ENCODE peak calls at places on chromosomes 1 and 21, in ten cellular contexts. One of them, this sample, is unnamed.
A peak's percentile ranks its signal among the peaks of the same experiment; 100 is the strongest.

GRCh38 chr1:225990705-225991464 is 8.3 kb downstream of the SDE2 start:
- DNase-seq in H1: no peak
- DNase-seq in suprapubic skin: no peak
- DNase-seq in spleen: no peak
- DNase-seq in GM12892: no peak
- DNase-seq in K562: no peak
- DNase-seq in prostate gland: no peak
- DNase-seq in stomach: no peak
- DNase-seq in HCT116: no peak
- DNase-seq in transverse colon: no peak
- DNase-seq in this sample: no peak

GRCh38 chr1:35756064-35756463 is 13.7 kb downstream of the CLSPN start:
- DNase-seq in prostate gland: no peak
- DNase-seq in HCT116: no peak
- DNase-seq in stomach: no peak
- DNase-seq in spleen: no peak
- DNase-seq in K562: no peak
- DNase-seq in transverse colon: no peak
- DNase-seq in GM12892: no peak
- DNase-seq in suprapubic skin: no peak
- DNase-seq in H1: no peak
- DNase-seq in this sample: no peak

GRCh38 chr1:121519042-121519755 is 334.4 kb downstream of the SRGAP2C start:
- DNase-seq in stomach: peak; percentile 59
- DNase-seq in transverse colon: peak; percentile 58
- DNase-seq in GM12892: no peak
- DNase-seq in spleen: peak; percentile 96
- DNase-seq in K562: peak; percentile 17
- DNase-seq in suprapubic skin: peak; percentile 78
- DNase-seq in H1: peak; percentile 88
- DNase-seq in HCT116: peak; percentile 26
- DNase-seq in prostate gland: no peak
- DNase-seq in this sample: no peak

GRCh38 chr1:176122282-176122681 is 84.8 kb downstream of the COP1 start:
- DNase-seq in prostate gland: no peak
- DNase-seq in K562: no peak
- DNase-seq in H1: no peak
- DNase-seq in stomach: no peak
- DNase-seq in HCT116: no peak
- DNase-seq in transverse colon: no peak
- DNase-seq in GM12892: no peak
- DNase-seq in suprapubic skin: no peak
- DNase-seq in spleen: no peak
- DNase-seq in this sample: no peak

GRCh38 chr1:103516693-103517092 is 8.8 kb upstream of the RNPC3 start:
- DNase-seq in stomach: no peak
- DNase-seq in transverse colon: no peak
- DNase-seq in GM12892: no peak
- DNase-seq in H1: no peak
- DNase-seq in suprapubic skin: no peak
- DNase-seq in K562: no peak
- DNase-seq in HCT116: no peak
- DNase-seq in prostate gland: no peak
- DNase-seq in spleen: no peak
- DNase-seq in this sample: no peak

GRCh38 chr1:52403566-52404115 is 582 bp downstream of the ORC1 start:
- DNase-seq in GM12892: peak; percentile 41
- DNase-seq in spleen: no peak
- DNase-seq in HCT116: peak; percentile 55
- DNase-seq in suprapubic skin: no peak
- DNase-seq in prostate gland: no peak
- DNase-seq in stomach: no peak
- DNase-seq in H1: no peak
- DNase-seq in transverse colon: peak; percentile 42
- DNase-seq in K562: peak; percentile 86
- DNase-seq in this sample: peak; percentile 36

GRCh38 chr21:32389337-32390015 is 3.3 kb downstream of the URB1 start:
- DNase-seq in prostate gland: no peak
- DNase-seq in transverse colon: no peak
- DNase-seq in GM12892: no peak
- DNase-seq in H1: no peak
- DNase-seq in HCT116: no peak
- DNase-seq in stomach: no peak
- DNase-seq in K562: no peak
- DNase-seq in spleen: peak; percentile 29
- DNase-seq in suprapubic skin: no peak
- DNase-seq in this sample: no peak

GRCh38 chr1:162222019-162222418 is 152.5 kb downstream of the NOS1AP start:
- DNase-seq in prostate gland: no peak
- DNase-seq in H1: no peak
- DNase-seq in spleen: no peak
- DNase-seq in transverse colon: no peak
- DNase-seq in stomach: no peak
- DNase-seq in GM12892: no peak
- DNase-seq in HCT116: no peak
- DNase-seq in K562: no peak
- DNase-seq in suprapubic skin: no peak
- DNase-seq in this sample: no peak

GRCh38 chr1:29457496-29458368 is 221.4 kb downstream of the PTPRU start:
- DNase-seq in transverse colon: no peak
- DNase-seq in stomach: no peak
- DNase-seq in prostate gland: no peak
- DNase-seq in spleen: peak; percentile 47
- DNase-seq in GM12892: no peak
- DNase-seq in H1: no peak
- DNase-seq in HCT116: no peak
- DNase-seq in suprapubic skin: peak; percentile 35
- DNase-seq in K562: no peak
- DNase-seq in this sample: no peak

GRCh38 chr21:39637971-39638628 is 25.4 kb downstream of the B3GALT5 start:
- DNase-seq in GM12892: no peak
- DNase-seq in stomach: no peak
- DNase-seq in spleen: no peak
- DNase-seq in transverse colon: peak; percentile 38
- DNase-seq in prostate gland: no peak
- DNase-seq in H1: no peak
- DNase-seq in HCT116: no peak
- DNase-seq in K562: no peak
- DNase-seq in suprapubic skin: no peak
- DNase-seq in this sample: no peak

GRCh38 chr1:103187673-103188072 is 79.4 kb upstream of the COL11A1 start:
- DNase-seq in GM12892: no peak
- DNase-seq in prostate gland: no peak
- DNase-seq in suprapubic skin: no peak
- DNase-seq in stomach: no peak
- DNase-seq in H1: no peak
- DNase-seq in transverse colon: no peak
- DNase-seq in HCT116: no peak
- DNase-seq in K562: no peak
- DNase-seq in spleen: no peak
- DNase-seq in this sample: no peak

GRCh38 chr1:160777486-160778089 is 18.4 kb upstream of the LY9 start:
- DNase-seq in transverse colon: peak; percentile 49
- DNase-seq in K562: peak; percentile 50
- DNase-seq in stomach: peak; percentile 68
- DNase-seq in H1: peak; percentile 70
- DNase-seq in prostate gland: peak; percentile 27
- DNase-seq in spleen: no peak
- DNase-seq in HCT116: peak; percentile 29
- DNase-seq in GM12892: no peak
- DNase-seq in suprapubic skin: no peak
- DNase-seq in this sample: no peak

GRCh38 chr1:243917177-243917862 is 67.3 kb upstream of the AKT3 start:
- DNase-seq in spleen: peak; percentile 74
- DNase-seq in K562: no peak
- DNase-seq in H1: peak; percentile 74
- DNase-seq in transverse colon: peak; percentile 15
- DNase-seq in GM12892: peak; percentile 24
- DNase-seq in suprapubic skin: no peak
- DNase-seq in HCT116: no peak
- DNase-seq in stomach: no peak
- DNase-seq in prostate gland: peak; percentile 11
- DNase-seq in this sample: no peak

GRCh38 chr1:204150702-204151561 is 912 bp downstream of the ETNK2 start:
- DNase-seq in stomach: no peak
- DNase-seq in spleen: no peak
- DNase-seq in H1: peak; percentile 79
- DNase-seq in suprapubic skin: no peak
- DNase-seq in HCT116: no peak
- DNase-seq in prostate gland: peak; percentile 27
- DNase-seq in transverse colon: no peak
- DNase-seq in GM12892: no peak
- DNase-seq in K562: no peak
- DNase-seq in this sample: no peak

GRCh38 chr1:153946622-153947246 is at the start of gene DENND4B:
- DNase-seq in transverse colon: peak; percentile 86
- DNase-seq in K562: peak; percentile 96
- DNase-seq in stomach: peak; percentile 84
- DNase-seq in GM12892: peak; percentile 99
- DNase-seq in prostate gland: peak; percentile 71
- DNase-seq in suprapubic skin: peak; percentile 89
- DNase-seq in spleen: peak; percentile 96
- DNase-seq in H1: peak; percentile 93
- DNase-seq in HCT116: no peak
- DNase-seq in this sample: peak; percentile 97
- TF ChIP-seq POLR2A in transverse colon: no peak
- TF ChIP-seq POLR2A in K562: peak; percentile 41
- TF ChIP-seq POLR2A in stomach: no peak
- TF ChIP-seq POLR2A in GM12892: peak; percentile 38
- TF ChIP-seq POLR2A in prostate gland: no peak
- TF ChIP-seq POLR2A in suprapubic skin: no peak
- TF ChIP-seq POLR2A in spleen: no peak
- TF ChIP-seq POLR2A in H1: no peak
- TF ChIP-seq POLR2A in HCT116: no peak
- TF ChIP-seq POLR2A in this sample: no peak

DNA sequence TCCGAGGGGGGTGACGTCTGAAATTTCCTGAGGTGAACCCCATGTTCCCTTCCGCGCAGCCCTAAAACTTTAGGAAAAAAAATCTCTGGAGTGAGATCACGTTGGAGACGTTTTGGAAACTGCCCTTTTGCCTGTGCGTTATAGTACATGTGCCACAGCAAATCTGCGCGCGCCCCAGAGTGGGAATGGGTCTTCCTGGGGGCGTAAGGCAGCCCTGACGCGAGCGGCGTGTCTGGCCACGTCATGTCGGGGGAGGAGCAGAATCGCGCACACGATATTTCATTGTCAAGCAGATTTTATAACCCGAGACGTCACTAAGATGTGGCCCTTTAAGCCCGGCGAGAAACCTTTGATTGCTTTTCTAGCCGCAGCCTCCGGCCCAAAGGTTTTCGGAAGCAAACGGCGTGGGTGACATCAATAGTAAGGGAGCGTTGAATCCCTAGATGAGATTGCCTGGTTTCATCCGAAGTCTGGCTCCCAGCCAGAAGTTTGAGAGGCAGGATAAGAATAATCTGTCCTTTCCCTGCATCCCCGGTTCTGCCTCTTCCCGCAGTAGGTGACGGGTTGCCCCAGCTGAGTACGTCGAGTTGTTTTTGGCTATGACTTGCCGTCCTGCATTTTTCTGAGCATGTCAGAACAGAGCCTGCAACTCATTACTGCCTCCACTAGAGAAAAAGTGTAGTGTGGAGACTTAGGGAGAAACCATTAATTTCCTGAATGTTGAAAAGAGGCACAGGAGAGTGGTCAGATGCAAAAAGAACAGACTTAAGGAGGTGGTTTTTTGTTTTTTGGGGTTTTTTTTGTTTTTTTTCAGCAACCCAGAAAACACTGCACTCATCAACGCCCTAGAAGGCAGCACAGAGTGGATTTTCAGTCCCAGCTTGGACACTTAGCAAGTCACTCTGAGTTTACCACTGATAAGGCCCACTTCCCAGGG is 800 bp upstream of the PMVK start:
- DNase-seq in spleen: peak; percentile 96
- DNase-seq in H1: peak; percentile 89
- DNase-seq in stomach: peak; percentile 91
- DNase-seq in K562: peak; percentile 91
- DNase-seq in prostate gland: peak; percentile 87
- DNase-seq in GM12892: peak; percentile 72
- DNase-seq in HCT116: peak; percentile 93
- DNase-seq in suprapubic skin: peak; percentile 97
- DNase-seq in transverse colon: peak; percentile 92
- DNase-seq in this sample: peak; percentile 66
- TF ChIP-seq POLR2AphosphoS5 in spleen: peak; percentile 68
- TF ChIP-seq POLR2AphosphoS5 in H1: peak; percentile 62
- TF ChIP-seq POLR2AphosphoS5 in stomach: no peak
- TF ChIP-seq POLR2AphosphoS5 in K562: no peak
- TF ChIP-seq POLR2AphosphoS5 in prostate gland: peak; percentile 77
- TF ChIP-seq POLR2AphosphoS5 in GM12892: peak; percentile 45
- TF ChIP-seq POLR2AphosphoS5 in HCT116: peak; percentile 82
- TF ChIP-seq POLR2AphosphoS5 in suprapubic skin: no peak
- TF ChIP-seq POLR2AphosphoS5 in transverse colon: peak; percentile 76
- TF ChIP-seq POLR2AphosphoS5 in this sample: no peak

DNA sequence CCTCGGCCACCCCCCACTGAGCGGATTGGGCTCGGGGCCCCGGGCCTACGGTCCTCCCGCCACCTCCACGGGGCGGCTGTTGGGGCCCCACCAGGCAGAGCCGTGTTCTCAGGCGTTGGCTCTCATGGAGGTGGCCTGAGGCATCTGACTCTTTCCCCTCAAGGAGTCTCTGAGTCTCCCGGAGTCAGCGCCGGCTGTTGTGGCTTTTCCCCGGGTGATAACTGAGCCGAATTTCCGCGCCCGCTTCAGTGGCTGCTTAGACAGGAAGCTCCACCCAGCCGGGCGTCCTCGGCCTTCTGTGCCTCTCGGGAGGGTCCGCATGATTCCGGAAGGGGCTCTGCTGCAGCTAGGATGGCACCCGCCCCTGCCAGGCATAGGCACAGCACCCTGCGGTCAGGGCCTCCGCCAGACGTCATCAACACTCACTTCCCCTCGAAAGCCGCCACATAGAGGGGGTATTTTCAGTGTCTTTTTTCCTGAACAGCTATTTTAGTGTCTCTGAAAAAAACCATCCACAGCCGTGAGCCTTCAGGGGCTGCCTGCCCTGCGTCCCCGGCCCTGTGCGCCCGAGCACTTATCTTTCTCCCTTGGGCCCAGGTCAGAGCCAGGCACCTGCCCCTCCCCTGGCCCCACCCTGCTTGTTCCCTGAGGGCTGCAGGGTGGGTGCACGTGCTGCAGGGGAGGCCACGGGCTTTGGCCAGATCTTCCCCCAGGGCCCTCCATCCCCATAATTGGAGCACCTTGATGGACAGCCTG is 72.9 kb downstream of the SKI start:
- DNase-seq in H1: no peak
- DNase-seq in transverse colon: peak; percentile 86
- DNase-seq in suprapubic skin: peak; percentile 94
- DNase-seq in stomach: peak; percentile 74
- DNase-seq in K562: no peak
- DNase-seq in prostate gland: no peak
- DNase-seq in GM12892: peak; percentile 86
- DNase-seq in spleen: peak; percentile 98
- DNase-seq in HCT116: no peak
- DNase-seq in this sample: peak; percentile 83
- TF ChIP-seq POLR2A in H1: no peak
- TF ChIP-seq POLR2A in transverse colon: peak; percentile 37
- TF ChIP-seq POLR2A in suprapubic skin: no peak
- TF ChIP-seq POLR2A in stomach: no peak
- TF ChIP-seq POLR2A in K562: no peak
- TF ChIP-seq POLR2A in prostate gland: no peak
- TF ChIP-seq POLR2A in GM12892: no peak
- TF ChIP-seq POLR2A in spleen: no peak
- TF ChIP-seq POLR2A in HCT116: no peak
- TF ChIP-seq POLR2A in this sample: no peak

GRCh38 chr1:150974580-150975478 is at the start of gene CERS2:
- DNase-seq in stomach: peak; percentile 87
- DNase-seq in H1: peak; percentile 77
- DNase-seq in HCT116: no peak
- DNase-seq in spleen: peak; percentile 97
- DNase-seq in suprapubic skin: peak; percentile 91
- DNase-seq in prostate gland: peak; percentile 77
- DNase-seq in K562: peak; percentile 87
- DNase-seq in GM12892: peak; percentile 72
- DNase-seq in transverse colon: peak; percentile 88
- DNase-seq in this sample: peak; percentile 75
- TF ChIP-seq POLR2AphosphoS5 in stomach: peak; percentile 41
- TF ChIP-seq POLR2AphosphoS5 in H1: no peak
- TF ChIP-seq POLR2AphosphoS5 in HCT116: peak; percentile 67
- TF ChIP-seq POLR2AphosphoS5 in spleen: peak; percentile 69
- TF ChIP-seq POLR2AphosphoS5 in suprapubic skin: no peak
- TF ChIP-seq POLR2AphosphoS5 in prostate gland: no peak
- TF ChIP-seq POLR2AphosphoS5 in K562: no peak
- TF ChIP-seq POLR2AphosphoS5 in GM12892: no peak
- TF ChIP-seq POLR2AphosphoS5 in transverse colon: peak; percentile 39
- TF ChIP-seq POLR2AphosphoS5 in this sample: no peak

This sample was measured in GM12891.